ENCODE peak calls at places on chromosomes 16 and 17, in eight cellular contexts. Z is right lobe of liver; E is stimulated activated naive B cell treated with anti-CD40 and anti-IgM and Interleukin-4, amounts not matched to agents 10 μg/mL and 1 μg/mL and 100 μg/mL, for 72 hours; H is K562; M is lung; V is T-helper 17 cell; X is heart right ventricle; C is A549. O is an unnamed sample.

GRCh38 chr17:3894927-3895343 is 2.1 kb upstream of the CAMKK1 start:
- ATAC-seq in Z (peak; percentile 9), E (no peak), H (no peak), M (no peak), V (no peak), X (peak; percentile 53), C (no peak), O (peak; percentile 30)

GRCh38 chr16:57384248-57385070 is 12.2 kb downstream of the CX3CL1 start:
- ATAC-seq in Z (peak; percentile 12), E (peak; percentile 43), H (no peak), M (no peak), V (no peak), X (peak; percentile 34), C (no peak), O (peak; percentile 17)

GRCh38 chr16:86142801-86143236 is 243.9 kb downstream of the IRF8 start:
- ATAC-seq in Z (no peak), E (no peak), H (no peak), M (no peak), V (no peak), X (no peak), C (no peak), O (no peak)

GRCh38 chr16:2710021-2710710 is 9.9 kb downstream of the PRSS27 start:
- ATAC-seq in Z (no peak), E (no peak), H (no peak), M (no peak), V (no peak), X (no peak), C (no peak), O (peak; percentile 1)

GRCh38 chr17:48236681-48237134 is 129.1 kb downstream of the SNX11 start:
- ATAC-seq in Z (peak; percentile 31), E (no peak), H (no peak), M (no peak), V (no peak), X (no peak), C (peak; percentile 71), O (peak; percentile 84)

GRCh38 chr17:68424861-68425260 is 32.4 kb downstream of the WIPI1 start:
- ATAC-seq in Z (no peak), E (no peak), H (peak; percentile 48), M (no peak), V (no peak), X (no peak), C (no peak), O (peak; percentile 88)

GRCh38 chr17:75267146-75267402 is 4.0 kb downstream of the MIF4GD start:
- ATAC-seq in Z (no peak), E (no peak), H (no peak), M (no peak), V (no peak), X (no peak), C (no peak), O (no peak)

GRCh38 chr17:69523252-69523861 is 108.9 kb downstream of the MAP2K6 start:
- ATAC-seq in Z (peak; percentile 88), E (peak; percentile 63), H (peak; percentile 38), M (no peak), V (no peak), X (peak; percentile 61), C (peak; percentile 80), O (peak; percentile 34)

GRCh38 chr16:49644143-49644460 is 211.8 kb downstream of the ZNF423 start:
- ATAC-seq in Z (no peak), E (no peak), H (no peak), M (no peak), V (no peak), X (peak; percentile 13), C (peak; percentile 20), O (no peak)

GRCh38 chr17:7803981-7804380 is 30.0 kb upstream of the KDM6B start:
- ATAC-seq in Z (peak; percentile 39), E (no peak), H (no peak), M (peak; percentile 69), V (no peak), X (no peak), C (no peak), O (peak; percentile 34)

O was measured in esophagus mucosa.